ENCODE peak calls at places on chromosomes 1 and 21, in five cellular contexts. K is OCI-LY7, H is GM23248, N is suprapubic skin, I is lower lobe of right lung. R is an unnamed sample. For H3K36me3 and H3K4me1, the result is how much of the 10 kb centered on the place peaks cover.

GRCh38 chr21:46184625-46185555 is 631 bp upstream of the SPATC1L start:
- DNase-seq in K (peak), H (peak), N (peak), I (peak), R (peak)

GRCh38 chr1:93207211-93207610 is 26.7 kb downstream of the CCDC18 start:
- DNase-seq in K (no peak), H (no peak), N (no peak), I (no peak), R (no peak)

GRCh38 chr1:7289694-7290093 is 481.4 kb upstream of the VAMP3 start:
- DNase-seq in K (no peak), H (no peak), N (no peak), I (no peak), R (no peak)

GRCh38 chr1:167447521-167448136 is 70.7 kb downstream of the CD247 start:
- DNase-seq in K (peak), H (no peak), N (peak), I (peak), R (peak)

GRCh38 chr1:228081578-228082259 is 789 bp upstream of the ARF1 start:
- DNase-seq in K (peak), H (peak), N (no peak), I (peak), R (no peak)

GRCh38 chr1:211333906-211334305 is 7.3 kb downstream of the TRAF5 start:
- DNase-seq in K (peak), H (no peak), N (no peak), I (no peak), R (no peak)

GRCh38 chr1:205748398-205749093 is 1.4 kb downstream of the NUCKS1 start:
- DNase-seq in K (peak), H (peak), N (no peak), I (no peak), R (no peak)

GRCh38 chr1:57447551-57447950 is 23.7 kb upstream of the DAB1 start:
- DNase-seq in K (no peak), H (no peak), N (no peak), I (no peak), R (no peak)

GRCh38 chr1:46097149-46097472 is 35.3 kb downstream of the PIK3R3 start:
- DNase-seq in K (no peak), H (no peak), N (no peak), I (no peak), R (no peak)

GRCh38 chr1:172394167-172394751 is 26.2 kb upstream of the C1orf105 start:
- DNase-seq in K (peak), H (peak), N (no peak), I (no peak), R (no peak)

GRCh38 chr1:206658981-206659273 is 23.6 kb downstream of the DYRK3 start:
- DNase-seq in K (no peak), H (no peak), N (no peak), I (no peak), R (no peak)

GRCh38 chr1:39981957-39982356 is 27.0 kb downstream of the MFSD2A start:
- DNase-seq in K (no peak), H (peak), N (no peak), I (no peak), R (no peak)

GRCh38 chr1:30929135-30929889 is 20.8 kb upstream of the SDC3 start:
- DNase-seq in K (peak), H (peak), N (no peak), I (no peak), R (no peak)

GRCh38 chr1:240027059-240027462 is 64.6 kb upstream of the FMN2 start:
- DNase-seq in K (peak), H (peak), N (no peak), I (no peak), R (no peak)

GRCh38 chr1:151831605-151832004 is at the start of gene RORC:
- DNase-seq in K (no peak), H (no peak), N (no peak), I (peak), R (no peak)

GRCh38 chr21:27269646-27270045 is 302.8 kb upstream of the ADAMTS5 start:
- DNase-seq in K (no peak), H (peak), N (no peak), I (no peak), R (no peak)

GRCh38 chr1:57616906-57617305 is 193.0 kb upstream of the DAB1 start:
- DNase-seq in K (no peak), H (no peak), N (no peak), I (no peak), R (no peak)

GRCh38 chr1:244302889-244303609 is 148.7 kb downstream of the ADSS2 start:
- DNase-seq in K (no peak), H (peak), N (no peak), I (peak), R (no peak)

GRCh38 chr1:156704930-156705320 is 458 bp downstream of the CRABP2 start:
- DNase-seq in K (no peak), H (peak), N (no peak), I (peak), R (peak)

GRCh38 chr1:111739984-111740765 is 980 bp upstream of the INKA2 start:
- DNase-seq in K (no peak), H (peak), N (no peak), I (peak), R (peak)

GRCh38 chr1:83810160-83810559 is 188.8 kb downstream of the TTLL7 start:
- DNase-seq in K (no peak), H (no peak), N (no peak), I (no peak), R (no peak)

GRCh38 chr1:223776075-223776814 is 63.9 kb downstream of the CAPN2 start:
- DNase-seq in K (no peak), H (peak), N (no peak), I (no peak), R (peak)
- H3K36me3 ChIP-seq in K (under half), H (under half), N (half or more), I (half or more), R (half or more)

DNA sequence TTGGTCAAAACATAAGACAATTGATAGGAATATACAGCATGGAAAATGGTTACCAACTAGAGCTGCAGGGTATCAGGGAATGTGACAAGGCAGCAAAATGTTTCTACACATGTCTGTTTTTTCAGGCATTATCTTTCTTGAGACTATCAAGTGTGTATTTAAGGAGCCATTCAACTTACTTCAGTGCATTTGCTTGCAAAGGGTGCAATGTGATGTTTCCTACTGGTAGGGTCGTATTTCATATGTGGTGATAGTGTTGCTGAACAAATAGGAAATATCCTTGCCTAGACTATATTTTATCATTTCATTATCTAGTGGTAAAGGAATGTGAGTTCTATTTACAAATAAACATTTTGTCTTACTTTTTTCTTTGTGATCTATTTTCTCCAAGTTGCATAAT is 42.4 kb downstream of the PTPRC start:
- DNase-seq in K (no peak), H (no peak), N (no peak), I (no peak), R (no peak)
- H3K4me1 ChIP-seq in K (half or more), H (half or more), N (under half), I (under half), R (under half)

GRCh38 chr1:235176486-235176885 is 15.4 kb upstream of the RBM34 start:
- DNase-seq in K (no peak), H (no peak), N (no peak), I (no peak), R (no peak)
- H3K36me3 ChIP-seq in K (half or more), H (under half), N (half or more), I (half or more), R (under half)

GRCh38 chr1:179178135-179178630 is 51.3 kb downstream of the ABL2 start:
- DNase-seq in K (no peak), H (peak), N (no peak), I (no peak), R (no peak)

GRCh38 chr1:179177182-179177581 is 52.3 kb downstream of the ABL2 start:
- DNase-seq in K (no peak), H (peak), N (no peak), I (no peak), R (no peak)

GRCh38 chr1:179175011-179175934 is 54.2 kb downstream of the ABL2 start:
- DNase-seq in K (no peak), H (peak), N (no peak), I (no peak), R (no peak)

GRCh38 chr1:179178965-179179364 is 50.5 kb downstream of the ABL2 start:
- DNase-seq in K (no peak), H (peak), N (no peak), I (no peak), R (no peak)

DNA sequence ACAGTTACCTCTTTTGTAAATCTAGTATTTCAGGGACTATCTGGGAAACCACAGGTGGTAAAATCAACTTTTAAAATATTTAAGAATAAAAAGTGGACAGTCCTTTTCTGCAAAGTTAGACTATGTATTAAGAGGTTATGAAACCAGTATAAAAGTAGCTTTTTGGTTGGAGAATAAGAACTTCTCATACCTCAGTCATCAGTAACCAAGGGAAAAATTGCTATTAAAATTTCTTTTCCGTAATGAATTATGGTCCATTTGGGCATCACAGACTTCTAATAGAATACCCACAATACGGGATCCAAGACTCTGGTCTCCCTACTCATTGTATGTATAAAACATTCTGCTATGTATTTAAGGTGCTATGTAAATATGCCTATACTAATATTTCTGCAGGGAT is 51.9 kb downstream of the ABL2 start:
- DNase-seq in K (no peak), H (no peak), N (no peak), I (no peak), R (no peak)
- H3K4me1 ChIP-seq in K (under half), H (under half), N (under half), I (under half), R (under half)